ENCODE peak calls at places on chromosomes 16 and 17, in six cellular contexts. M is colonic mucosa, K is GM12878, X is adipocyte, J is astrocyte, C is neuronal stem cell. I is an unnamed sample.

GRCh38 chr17:35167666-35168065 is 20.0 kb downstream of the UNC45B start:
- DNase-seq in M (no peak), K (no peak), X (no peak), J (no peak), C (no peak), I (no peak)

GRCh38 chr16:87044829-87045228 is 272.4 kb downstream of the C16orf95 start:
- DNase-seq in M (no peak), K (no peak), X (no peak), J (no peak), C (no peak), I (no peak)

GRCh38 chr16:5634781-5635180 is 537.2 kb upstream of the EEF2KMT start:
- DNase-seq in M (no peak), K (no peak), X (no peak), J (no peak), C (no peak), I (no peak)

GRCh38 chr16:73011926-73012325 is 36.0 kb downstream of the ZFHX3 start:
- DNase-seq in M (no peak), K (no peak), X (no peak), J (no peak), C (no peak), I (no peak)

GRCh38 chr16:60346256-60346655 is 1612.1 kb upstream of the GOT2 start:
- DNase-seq in M (no peak), K (no peak), X (no peak), J (no peak), C (no peak), I (no peak)

GRCh38 chr17:72185571-72185970 is 64.8 kb downstream of the SOX9 start:
- DNase-seq in M (no peak), K (no peak), X (no peak), J (peak; percentile 16), C (no peak), I (no peak)

GRCh38 chr16:89357460-89357859 is 132.9 kb downstream of the ANKRD11 start:
- DNase-seq in M (no peak), K (no peak), X (no peak), J (no peak), C (peak; percentile 26), I (no peak)

GRCh38 chr17:44066204-44066930 is at the start of gene LSM12:
- DNase-seq in M (peak; percentile 95), K (peak; percentile 68), X (peak; percentile 96), J (peak; percentile 66), C (peak; percentile 90), I (peak; percentile 50)

GRCh38 chr17:35046740-35047283 is 16.7 kb downstream of the RFFL start:
- DNase-seq in M (no peak), K (peak; percentile 81), X (no peak), J (peak; percentile 85), C (no peak), I (no peak)

GRCh38 chr17:43217614-43218087 is 6.0 kb downstream of the TMEM106A start:
- DNase-seq in M (no peak), K (no peak), X (no peak), J (no peak), C (no peak), I (no peak)

GRCh38 chr16:54974391-54974790 is 43.7 kb downstream of the IRX5 start:
- DNase-seq in M (no peak), K (no peak), X (no peak), J (no peak), C (no peak), I (no peak)

GRCh38 chr16:56337131-56337857 is 88.1 kb downstream of the AMFR start:
- DNase-seq in M (no peak), K (no peak), X (no peak), J (no peak), C (no peak), I (no peak)

GRCh38 chr16:3934491-3935185 is 54.1 kb upstream of the CREBBP start:
- DNase-seq in M (no peak), K (no peak), X (no peak), J (no peak), C (no peak), I (no peak)

GRCh38 chr17:46851029-46851741 is at the start of gene WNT9B:
- DNase-seq in M (peak; percentile 78), K (no peak), X (peak; percentile 55), J (no peak), C (no peak), I (no peak)

GRCh38 chr16:57127037-57127763 is 34.8 kb downstream of the CPNE2 start:
- DNase-seq in M (no peak), K (peak; percentile 42), X (no peak), J (no peak), C (no peak), I (no peak)

GRCh38 chr16:11907160-11907970 is 8.4 kb downstream of the GSPT1 start:
- DNase-seq in M (no peak), K (no peak), X (no peak), J (no peak), C (no peak), I (no peak)

GRCh38 chr16:67389911-67390815 is 3.1 kb downstream of the TPPP3 start:
- DNase-seq in M (no peak), K (no peak), X (no peak), J (no peak), C (no peak), I (no peak)

GRCh38 chr17:79956853-79957252 is 78.8 kb downstream of the TBC1D16 start:
- DNase-seq in M (no peak), K (no peak), X (no peak), J (no peak), C (no peak), I (no peak)

GRCh38 chr16:66511615-66512500 is 38.1 kb downstream of the TK2 start:
- DNase-seq in M (no peak), K (no peak), X (peak; percentile 79), J (peak; percentile 80), C (no peak), I (no peak)

GRCh38 chr16:82627811-82628339 is 1.1 kb downstream of the CDH13 start:
- DNase-seq in M (no peak), K (no peak), X (peak; percentile 62), J (no peak), C (no peak), I (no peak)

GRCh38 chr16:81583893-81584705 is 139.5 kb downstream of the CMIP start:
- DNase-seq in M (peak; percentile 75), K (no peak), X (no peak), J (peak; percentile 82), C (no peak), I (no peak)

GRCh38 chr16:69563605-69564580 is 1.9 kb upstream of the NFAT5 start:
- DNase-seq in M (peak; percentile 22), K (peak; percentile 93), X (peak; percentile 51), J (peak; percentile 14), C (peak; percentile 89), I (no peak)

GRCh38 chr16:4377573-4378146 is 6.0 kb downstream of the VASN start:
- DNase-seq in M (no peak), K (no peak), X (peak; percentile 46), J (no peak), C (no peak), I (no peak)

GRCh38 chr17:10699861-10700260 is 2.5 kb downstream of the ADPRM start:
- DNase-seq in M (no peak), K (no peak), X (no peak), J (no peak), C (no peak), I (no peak)

GRCh38 chr16:70652322-70652721 is 6.0 kb downstream of the IL34 start:
- DNase-seq in M (no peak), K (no peak), X (peak; percentile 41), J (peak; percentile 9), C (no peak), I (no peak)

GRCh38 chr17:78741644-78742284 is 40.3 kb downstream of the CYTH1 start:
- DNase-seq in M (no peak), K (no peak), X (no peak), J (no peak), C (no peak), I (no peak)
- H3K9ac ChIP-seq in M (no peak overlapping the region), K (peak overlapping the region; percentile 11), X (no peak overlapping the region), J (no peak overlapping the region), C (peak overlapping the region; percentile 15), I (no peak overlapping the region)

DNA sequence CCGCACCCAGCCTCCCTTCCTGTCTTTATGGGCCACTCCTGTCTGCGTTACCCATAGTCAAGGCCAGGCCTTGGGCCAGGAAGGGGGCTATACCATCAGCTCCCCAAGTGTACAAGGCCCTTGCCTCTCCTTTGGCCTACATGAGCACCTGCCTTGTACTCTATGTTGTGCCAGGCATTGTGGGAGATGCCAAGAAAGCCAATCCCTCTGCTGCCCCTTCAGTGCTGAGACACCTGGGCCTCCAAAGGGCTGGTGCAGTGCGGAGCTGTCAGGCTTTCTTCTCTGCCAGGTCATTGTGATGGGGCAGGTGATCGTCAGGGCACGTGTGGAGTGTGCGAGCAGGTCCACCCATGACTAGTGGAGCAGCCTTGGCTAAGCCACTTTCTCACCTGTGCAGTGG is 59.9 kb downstream of the MPRIP start:
- DNase-seq in M (no peak), K (no peak), X (no peak), J (no peak), C (no peak), I (no peak)
- H3K36me3 ChIP-seq in M (no peaks in the 10 kb centered on the region), K (peaks cover 17% of the 10 kb centered on the region), X (peaks cover 5% of the 10 kb centered on the region), J (peaks cover 6% of the 10 kb centered on the region), C (peaks cover 22% of the 10 kb centered on the region), I (no peaks in the 10 kb centered on the region)

GRCh38 chr16:603221-603620 is 13.4 kb downstream of the RAB40C start:
- DNase-seq in M (no peak), K (no peak), X (no peak), J (no peak), C (no peak), I (no peak)
- H3K9ac ChIP-seq in M (no peak overlapping the region), K (no peak overlapping the region), X (no peak overlapping the region), J (no peak overlapping the region), C (no peak overlapping the region), I (no peak overlapping the region)

DNA sequence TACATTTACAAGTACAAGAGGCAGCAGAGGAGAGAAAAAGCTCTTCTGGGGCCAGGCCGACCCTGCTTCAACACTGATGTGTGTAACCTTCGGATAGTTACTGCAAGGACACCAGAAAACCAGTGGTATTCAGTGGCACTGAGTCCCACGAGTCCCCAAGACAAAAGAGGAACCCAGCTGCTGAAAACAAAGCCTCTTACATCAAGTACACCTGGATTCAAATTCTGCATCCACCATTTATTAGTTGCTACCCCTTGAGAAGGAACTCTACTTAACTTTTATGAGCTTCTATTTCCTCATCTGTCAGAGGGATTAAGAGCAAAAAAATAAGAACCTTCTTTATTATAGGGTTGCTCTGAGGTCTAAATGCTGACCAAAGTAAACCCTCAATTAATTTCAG is 2.6 kb downstream of the EARS2 start:
- DNase-seq in M (no peak), K (no peak), X (no peak), J (no peak), C (no peak), I (no peak)
- H3K36me3 ChIP-seq in M (no peaks in the 10 kb centered on the region), K (peaks cover 9% of the 10 kb centered on the region), X (peaks cover 37% of the 10 kb centered on the region), J (peaks cover 16% of the 10 kb centered on the region), C (peaks cover 52% of the 10 kb centered on the region), I (peaks cover 45% of the 10 kb centered on the region)